ENCODE peak calls at places on chromosomes 7 and 10, in eight cellular contexts. X is prostate gland; E is stimulated activated CD8-positive, alpha-beta memory T cell treated with anti-CD3 and anti-CD28 coated beads, Interleukin-15, amount 100 ng/mL, for 24 hours; N is AG04449; C is NCI-H748 treated with DMSO at 0.1 percent for 48 hours; L is NAMALWA; J is mesothelial cell of epicardium; F is GM10248. W is an unnamed sample.

GRCh38 chr7:507623-508305 is 11.9 kb downstream of the PDGFA start:
- DNase-seq in X (no peak), E (no peak), N (no peak), C (no peak), L (no peak), J (no peak), F (no peak), W (no peak)

GRCh38 chr7:82778021-82778420 is 334.4 kb upstream of the CACNA2D1 start:
- DNase-seq in X (no peak), E (no peak), N (no peak), C (no peak), L (no peak), J (no peak), F (no peak), W (no peak)

GRCh38 chr10:114172241-114172640 is 1.8 kb downstream of the CCDC186 start:
- DNase-seq in X (no peak), E (no peak), N (no peak), C (no peak), L (peak), J (no peak), F (no peak), W (peak)

GRCh38 chr10:88042162-88043100 is 179.0 kb downstream of the PTEN start:
- DNase-seq in X (peak), E (no peak), N (no peak), C (no peak), L (no peak), J (no peak), F (no peak), W (peak)

GRCh38 chr10:24727811-24728210 is 4.1 kb upstream of the ARHGAP21 start:
- DNase-seq in X (no peak), E (no peak), N (no peak), C (no peak), L (no peak), J (no peak), F (no peak), W (peak)

GRCh38 chr7:80807166-80807900 is 111.5 kb downstream of the SEMA3C start:
- DNase-seq in X (no peak), E (no peak), N (no peak), C (no peak), L (no peak), J (no peak), F (no peak), W (no peak)

GRCh38 chr7:40544932-40545331 is 410.1 kb downstream of the SUGCT start:
- DNase-seq in X (no peak), E (no peak), N (no peak), C (no peak), L (no peak), J (no peak), F (no peak), W (peak)

GRCh38 chr10:128400564-128400963 is 274.3 kb upstream of the MKI67 start:
- DNase-seq in X (peak), E (no peak), N (no peak), C (peak), L (no peak), J (no peak), F (no peak), W (no peak)

GRCh38 chr10:121148901-121149300 is 297.7 kb downstream of the WDR11 start:
- DNase-seq in X (no peak), E (no peak), N (no peak), C (no peak), L (no peak), J (no peak), F (no peak), W (no peak)

GRCh38 chr7:40990841-40991240 is 712.0 kb downstream of the INHBA start:
- DNase-seq in X (no peak), E (no peak), N (no peak), C (no peak), L (no peak), J (no peak), F (no peak), W (no peak)

GRCh38 chr10:91636892-91637291 is 4.0 kb upstream of the PPP1R3C start:
- DNase-seq in X (no peak), E (no peak), N (no peak), C (no peak), L (no peak), J (no peak), F (no peak), W (no peak)

GRCh38 chr7:135272303-135272702 is 38.7 kb downstream of the STRA8 start:
- DNase-seq in X (no peak), E (no peak), N (no peak), C (no peak), L (no peak), J (no peak), F (no peak), W (no peak)

GRCh38 chr10:49115015-49115795 is at the start of gene VSTM4:
- DNase-seq in X (no peak), E (no peak), N (no peak), C (no peak), L (no peak), J (no peak), F (peak), W (no peak)

GRCh38 chr7:50599385-50599784 is 34.2 kb upstream of the DDC start:
- DNase-seq in X (no peak), E (no peak), N (no peak), C (peak), L (no peak), J (no peak), F (no peak), W (no peak)

GRCh38 chr7:101162551-101163280 is 2.7 kb downstream of the VGF start:
- DNase-seq in X (no peak), E (no peak), N (no peak), C (peak), L (no peak), J (peak), F (no peak), W (peak)

GRCh38 chr10:133274751-133275682 is 1.7 kb downstream of the ADAM8 start:
- DNase-seq in X (no peak), E (no peak), N (no peak), C (no peak), L (peak), J (no peak), F (peak), W (peak)

GRCh38 chr10:29328988-29329387 is 40.1 kb downstream of the LYZL1 start:
- DNase-seq in X (no peak), E (no peak), N (peak), C (no peak), L (no peak), J (no peak), F (no peak), W (no peak)

GRCh38 chr10:20674870-20675385 is 222.2 kb downstream of the NEBL start:
- DNase-seq in X (no peak), E (no peak), N (no peak), C (no peak), L (no peak), J (no peak), F (no peak), W (no peak)

GRCh38 chr7:46680147-46680546 is 759.1 kb upstream of the IGFBP3 start:
- DNase-seq in X (no peak), E (no peak), N (no peak), C (no peak), L (no peak), J (no peak), F (peak), W (no peak)

GRCh38 chr7:47292832-47293309 is 289.0 kb downstream of the TNS3 start:
- DNase-seq in X (peak), E (no peak), N (no peak), C (no peak), L (no peak), J (no peak), F (no peak), W (peak)

GRCh38 chr10:88897019-88897853 is 17.2 kb downstream of the STAMBPL1 start:
- DNase-seq in X (no peak), E (no peak), N (no peak), C (no peak), L (no peak), J (no peak), F (no peak), W (peak)

GRCh38 chr7:78020131-78020873 is 221.7 kb downstream of the PHTF2 start:
- DNase-seq in X (peak), E (no peak), N (peak), C (peak), L (peak), J (no peak), F (peak), W (peak)

GRCh38 chr7:20013551-20013950 is 203.6 kb downstream of the MACC1 start:
- DNase-seq in X (no peak), E (no peak), N (no peak), C (no peak), L (no peak), J (no peak), F (no peak), W (no peak)

GRCh38 chr10:121536271-121536918 is 61.8 kb downstream of the FGFR2 start:
- DNase-seq in X (no peak), E (no peak), N (no peak), C (no peak), L (no peak), J (no peak), F (no peak), W (no peak)

GRCh38 chr10:121935702-121936101 is 7.9 kb upstream of the ATE1 start:
- DNase-seq in X (no peak), E (no peak), N (no peak), C (no peak), L (no peak), J (no peak), F (no peak), W (peak)

GRCh38 chr7:158933468-158934139 is 77.2 kb downstream of the DYNC2I1 start:
- DNase-seq in X (no peak), E (no peak), N (no peak), C (no peak), L (peak), J (no peak), F (no peak), W (peak)

GRCh38 chr10:62199584-62199983 is 69.1 kb downstream of the RTKN2 start:
- DNase-seq in X (no peak), E (no peak), N (no peak), C (no peak), L (no peak), J (no peak), F (no peak), W (no peak)

GRCh38 chr10:59181668-59182067 is 5.2 kb downstream of the PHYHIPL start:
- DNase-seq in X (peak), E (no peak), N (peak), C (peak), L (peak), J (no peak), F (peak), W (peak)

GRCh38 chr7:135976312-135977019 is 693 bp downstream of the MTPN start:
- DNase-seq in X (no peak), E (no peak), N (no peak), C (peak), L (no peak), J (no peak), F (peak), W (peak)

GRCh38 chr10:42933454-42934340 is 143.2 kb upstream of the RET start:
- DNase-seq in X (no peak), E (no peak), N (no peak), C (peak), L (no peak), J (no peak), F (no peak), W (no peak)

GRCh38 chr10:89352039-89352597 is 24.3 kb downstream of the IFIT3 start:
- DNase-seq in X (no peak), E (no peak), N (peak), C (no peak), L (no peak), J (no peak), F (peak), W (peak)

GRCh38 chr7:148747274-148747673 is 48.6 kb downstream of the CUL1 start:
- DNase-seq in X (no peak), E (no peak), N (no peak), C (peak), L (no peak), J (no peak), F (no peak), W (no peak)

GRCh38 chr10:102159051-102159597 is 6.9 kb downstream of the NOLC1 start:
- DNase-seq in X (no peak), E (no peak), N (no peak), C (no peak), L (no peak), J (no peak), F (no peak), W (no peak)

GRCh38 chr7:38630720-38631673 is at the start of gene AMPH:
- DNase-seq in X (no peak), E (no peak), N (no peak), C (peak), L (no peak), J (peak), F (no peak), W (no peak)

GRCh38 chr7:1580422-1581030 is 10.7 kb upstream of the PSMG3 start:
- DNase-seq in X (no peak), E (no peak), N (no peak), C (no peak), L (no peak), J (no peak), F (no peak), W (no peak)

GRCh38 chr10:47033541-47034270 is 122.5 kb downstream of the PTPN20 start:
- DNase-seq in X (no peak), E (no peak), N (no peak), C (no peak), L (no peak), J (no peak), F (no peak), W (no peak)

W was measured in OCI-M1.